ENCODE peak calls at places on chromosome 20, in eight cellular contexts. Q is spleen, F is body of pancreas, W is GM12878, B is heart left ventricle, N is HCT116, U is Peyer's patch, M is esophagus muscularis mucosa. O is an unnamed sample.

GRCh38 chr20:11271319-11271718 is 597.5 kb upstream of the JAG1 start:
- DNase-seq in Q (no peak), F (no peak), W (no peak), B (no peak), N (no peak), U (no peak), M (no peak), O (no peak)

GRCh38 chr20:8152183-8152582 is 20.1 kb downstream of the PLCB1 start:
- DNase-seq in Q (no peak), F (no peak), W (no peak), B (no peak), N (no peak), U (no peak), M (no peak), O (peak; percentile 70)

GRCh38 chr20:10537850-10538480 is 102.9 kb downstream of the SLX4IP start:
- DNase-seq in Q (no peak), F (no peak), W (no peak), B (no peak), N (no peak), U (no peak), M (no peak), O (no peak)

GRCh38 chr20:9927224-9927623 is 88.3 kb upstream of the PAK5 start:
- DNase-seq in Q (no peak), F (no peak), W (no peak), B (no peak), N (no peak), U (no peak), M (no peak), O (no peak)

GRCh38 chr20:49585585-49586245 is 17.8 kb upstream of the PTGIS start:
- DNase-seq in Q (no peak), F (no peak), W (no peak), B (no peak), N (no peak), U (no peak), M (no peak), O (no peak)

GRCh38 chr20:47675190-47676142 is 109.8 kb downstream of the SULF2 start:
- DNase-seq in Q (no peak), F (no peak), W (no peak), B (no peak), N (no peak), U (no peak), M (no peak), O (no peak)

GRCh38 chr20:49482621-49483017 is at the start of gene KCNB1:
- DNase-seq in Q (no peak), F (peak; percentile 40), W (no peak), B (peak; percentile 46), N (no peak), U (peak; percentile 53), M (no peak), O (peak; percentile 61)

GRCh38 chr20:40470313-40471260 is 218.4 kb downstream of the MAFB start:
- DNase-seq in Q (no peak), F (peak; percentile 49), W (no peak), B (peak; percentile 37), N (no peak), U (no peak), M (peak; percentile 91), O (no peak)

GRCh38 chr20:57040924-57041323 is 225.5 kb downstream of the BMP7 start:
- DNase-seq in Q (no peak), F (peak; percentile 29), W (no peak), B (no peak), N (no peak), U (no peak), M (no peak), O (peak; percentile 4)

GRCh38 chr20:23587631-23588030 is 18.1 kb downstream of the CST9 start:
- DNase-seq in Q (no peak), F (no peak), W (no peak), B (no peak), N (no peak), U (no peak), M (peak; percentile 50), O (no peak)

GRCh38 chr20:34512955-34513419 is 3.2 kb upstream of the DYNLRB1 start:
- DNase-seq in Q (no peak), F (no peak), W (no peak), B (no peak), N (no peak), U (no peak), M (no peak), O (no peak)

GRCh38 chr20:19723834-19724430 is 34.1 kb upstream of the RIN2 start:
- DNase-seq in Q (no peak), F (no peak), W (no peak), B (no peak), N (no peak), U (no peak), M (no peak), O (no peak)

DNA sequence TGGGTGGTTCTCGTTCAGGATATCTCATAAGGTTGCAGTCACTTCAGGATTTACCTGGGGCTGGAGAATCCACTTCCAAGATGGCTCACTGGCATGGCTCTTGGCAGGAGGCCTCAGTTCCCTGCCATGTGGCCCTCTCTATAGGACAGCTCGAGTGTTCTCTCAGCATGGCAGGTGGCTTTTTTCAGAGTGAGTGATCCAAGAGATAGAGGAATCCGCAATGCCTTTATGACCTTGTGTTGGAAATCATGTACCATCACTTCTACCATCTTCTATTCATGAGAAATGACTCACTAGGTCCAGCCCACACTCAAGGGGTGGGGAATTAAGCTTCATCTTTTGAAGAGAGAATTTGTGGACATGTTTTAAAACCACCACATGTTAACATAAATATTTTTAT is 37.8 kb downstream of the PPP1R16B start:
- DNase-seq in Q (no peak), F (no peak), W (no peak), B (no peak), N (no peak), U (no peak), M (no peak), O (no peak)
- H3K4me3 ChIP-seq in Q (no peak overlapping the region), F (no peak overlapping the region), W (peak overlapping the region; percentile 8), B (no peak overlapping the region), N (no peak overlapping the region), U (no peak overlapping the region), M (no peak overlapping the region), O (no peak overlapping the region)

DNA sequence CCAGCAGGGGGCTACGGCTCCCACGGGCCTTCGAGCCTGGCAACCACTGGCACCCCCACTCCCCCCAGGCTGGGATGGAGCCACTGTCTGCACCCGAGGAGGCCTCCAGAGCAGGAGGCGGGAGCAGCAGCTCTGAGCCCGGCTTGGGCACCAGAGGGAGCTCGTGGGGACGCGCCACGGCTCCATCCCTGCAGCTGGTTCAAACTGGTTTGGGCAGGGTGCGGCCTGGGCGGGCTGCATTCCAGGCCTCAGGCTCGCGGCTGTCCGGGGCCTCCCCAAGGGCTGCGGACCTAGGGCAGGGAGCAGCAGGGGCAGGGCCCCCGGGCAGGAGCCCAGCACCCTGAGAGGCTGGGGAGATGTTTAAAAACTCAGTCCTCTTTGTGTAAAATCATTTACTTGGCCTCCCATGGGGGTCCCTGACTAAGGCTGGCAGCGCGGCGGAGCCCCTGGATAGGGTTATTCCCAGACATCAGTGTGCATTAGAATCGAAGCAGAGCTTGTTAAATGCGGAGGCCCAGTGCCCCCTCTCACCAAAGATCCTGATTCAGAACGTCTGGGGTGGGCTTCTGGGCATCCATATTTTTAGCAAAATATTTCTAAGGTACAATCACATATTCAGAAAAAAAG is 4.1 kb upstream of the BCAS4 start:
- DNase-seq in Q (peak; percentile 95), F (peak; percentile 85), W (peak; percentile 51), B (peak; percentile 91), N (peak; percentile 82), U (peak; percentile 93), M (peak; percentile 94), O (peak; percentile 84)
- TF ChIP-seq POLR2A in Q (no peak), F (peak; percentile 73), W (peak; percentile 94), B (no peak), N (peak; percentile 54), U (no peak), M (no peak), O (no peak)

DNA sequence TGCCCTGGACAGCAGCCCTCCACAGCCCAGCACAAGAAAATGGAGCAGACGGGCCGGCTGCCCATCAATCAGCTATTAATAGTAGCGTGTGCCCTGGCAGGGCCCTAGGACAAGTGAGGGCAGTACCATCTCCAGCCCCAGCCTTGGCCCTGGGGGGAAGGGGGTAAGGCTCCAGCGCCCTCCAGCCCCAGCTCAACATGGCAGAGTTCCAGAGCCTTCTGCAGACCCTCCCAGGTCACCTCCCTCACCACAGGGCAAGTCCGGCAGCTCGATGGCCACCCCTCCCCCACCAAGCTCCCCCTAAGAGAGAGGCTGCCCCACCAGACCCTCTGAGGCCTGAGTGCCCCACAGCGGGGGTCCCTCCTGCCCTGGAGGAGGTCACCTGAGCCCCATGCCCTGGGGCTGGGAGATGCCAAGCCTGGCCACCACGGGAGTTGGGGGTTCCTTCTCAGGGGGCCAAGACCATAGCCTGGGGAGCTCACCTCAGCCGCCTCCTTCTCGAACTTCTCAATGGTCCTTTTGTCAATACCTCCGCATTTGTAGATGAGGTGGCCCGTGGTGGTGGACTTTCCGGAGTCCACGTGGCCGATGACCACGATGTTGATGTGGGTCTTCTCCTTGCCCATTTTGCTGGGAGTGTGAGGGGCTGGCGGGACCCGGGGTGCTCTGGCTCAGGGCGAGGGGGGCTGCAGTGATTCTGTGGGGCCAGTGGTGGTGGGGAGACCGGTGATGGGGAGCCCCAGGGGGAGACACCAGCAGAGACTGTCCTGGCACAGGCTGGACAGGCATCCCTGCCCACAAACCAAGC is 1.5 kb downstream of the EEF1A2 start:
- DNase-seq in Q (no peak), F (no peak), W (no peak), B (peak; percentile 70), N (no peak), U (no peak), M (no peak), O (peak; percentile 16)
- H3K4me3 ChIP-seq in Q (no peak overlapping the region), F (no peak overlapping the region), W (no peak overlapping the region), B (peak overlapping the region; percentile 47), N (peak overlapping the region; percentile 84), U (no peak overlapping the region), M (no peak overlapping the region), O (peak overlapping the region; percentile 74)

GRCh38 chr20:53739799-53740785 is 146.5 kb upstream of the ZNF217 start:
- DNase-seq in Q (no peak), F (peak; percentile 22), W (no peak), B (no peak), N (no peak), U (no peak), M (no peak), O (no peak)
- TF ChIP-seq POLR2A in Q (no peak), F (no peak), W (peak; percentile 28), B (no peak), N (no peak), U (peak; percentile 31), M (no peak), O (no peak)

DNA sequence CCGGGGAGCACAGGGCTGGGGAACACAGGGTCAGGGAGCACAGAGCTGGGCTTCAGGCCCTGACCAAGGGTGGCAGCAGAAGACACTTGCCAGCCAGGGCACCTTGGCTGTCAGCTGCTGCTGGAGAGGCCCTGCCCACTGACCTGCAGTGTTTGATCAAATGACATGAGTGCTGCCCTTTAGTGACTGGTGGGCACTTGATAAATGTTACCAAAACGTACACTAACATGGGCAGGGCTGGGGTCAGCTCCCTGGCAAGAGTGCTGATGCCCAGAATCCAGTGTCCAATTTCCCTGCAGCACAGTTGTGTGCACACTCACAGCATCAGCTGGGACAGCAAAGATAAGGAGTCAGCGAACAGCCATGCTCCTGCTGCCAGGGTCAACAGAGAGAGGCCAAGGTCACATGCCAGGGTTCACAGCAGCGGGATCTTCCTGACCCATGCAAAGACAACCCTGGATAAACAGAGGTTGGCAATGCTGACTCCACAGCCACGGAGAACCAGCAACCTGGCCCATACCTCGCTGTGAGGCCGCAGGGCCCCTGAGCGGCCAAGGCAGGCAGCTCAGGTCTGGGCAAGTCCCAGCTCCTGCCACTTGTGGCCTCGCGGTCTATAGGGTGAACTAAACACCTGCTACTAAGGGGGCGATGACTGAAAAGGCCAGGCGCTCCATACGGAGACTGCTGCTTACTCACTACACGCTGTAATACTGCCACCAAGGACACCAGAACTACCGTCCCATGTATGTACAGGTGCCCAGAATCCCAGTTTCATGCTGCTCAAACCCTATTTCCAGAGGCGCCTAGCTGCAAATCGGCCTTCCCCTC is 46.3 kb downstream of the NINL start:
- DNase-seq in Q (no peak), F (peak; percentile 24), W (no peak), B (no peak), N (no peak), U (no peak), M (no peak), O (no peak)
- H3K4me3 ChIP-seq in Q (peak overlapping the region; percentile 19), F (no peak overlapping the region), W (no peak overlapping the region), B (peak overlapping the region; percentile 34), N (no peak overlapping the region), U (peak overlapping the region; percentile 48), M (peak overlapping the region; percentile 48), O (peak overlapping the region; percentile 46)